ENCODE peak calls at places on chromosomes 1 and 21, in ten cellular contexts. G is MM.1S; Z is Caco-2; F is GM23338; B is K562; P is CD8-positive, alpha-beta memory T cell; R is psoas muscle; Q is spleen; S is aorta; K is testis. M is an unnamed sample.
A peak's percentile ranks its signal among the peaks of the same experiment; 100 is the strongest.

GRCh38 chr1:55639051-55639450 is 423.9 kb upstream of the USP24 start:
- DNase-seq in G (no peak), Z (peak; percentile 41), F (no peak), B (no peak), P (no peak), R (no peak), Q (no peak), S (no peak), K (no peak), M (no peak)

GRCh38 chr1:116560704-116561490 is 9.9 kb downstream of the CD58 start:
- DNase-seq in G (peak; percentile 11), Z (no peak), F (no peak), B (no peak), P (no peak), R (no peak), Q (no peak), S (no peak), K (no peak), M (no peak)

GRCh38 chr1:7299994-7300393 is 471.1 kb upstream of the VAMP3 start:
- DNase-seq in G (no peak), Z (no peak), F (no peak), B (no peak), P (no peak), R (no peak), Q (no peak), S (no peak), K (no peak), M (peak; percentile 51)

GRCh38 chr1:75954594-75954993 is 22.4 kb upstream of the ASB17 start:
- DNase-seq in G (no peak), Z (no peak), F (no peak), B (no peak), P (no peak), R (no peak), Q (no peak), S (no peak), K (no peak), M (no peak)

GRCh38 chr1:23627065-23627464 is 64.5 kb upstream of the RPL11 start:
- DNase-seq in G (peak; percentile 88), Z (no peak), F (no peak), B (no peak), P (no peak), R (no peak), Q (no peak), S (no peak), K (no peak), M (no peak)

GRCh38 chr1:53147171-53147570 is 4.7 kb upstream of the SLC1A7 start:
- DNase-seq in G (no peak), Z (no peak), F (no peak), B (no peak), P (no peak), R (no peak), Q (peak; percentile 9), S (no peak), K (no peak), M (no peak)

GRCh38 chr1:37656881-37657280 is 22.2 kb upstream of the RSPO1 start:
- DNase-seq in G (no peak), Z (no peak), F (no peak), B (no peak), P (no peak), R (no peak), Q (peak; percentile 43), S (no peak), K (no peak), M (no peak)

GRCh38 chr1:85581138-85581801 is 709 bp downstream of the CCN1 start:
- DNase-seq in G (peak; percentile 73), Z (peak; percentile 69), F (peak; percentile 68), B (peak; percentile 86), P (no peak), R (peak; percentile 80), Q (peak; percentile 85), S (peak; percentile 74), K (peak; percentile 73), M (peak; percentile 89)

GRCh38 chr21:39384674-39385298 is 35.9 kb upstream of the HMGN1 start:
- DNase-seq in G (no peak), Z (no peak), F (no peak), B (no peak), P (no peak), R (no peak), Q (no peak), S (no peak), K (no peak), M (no peak)

GRCh38 chr21:32248616-32249550 is 30.0 kb downstream of the MIS18A start:
- DNase-seq in G (no peak), Z (no peak), F (no peak), B (no peak), P (no peak), R (no peak), Q (no peak), S (no peak), K (no peak), M (no peak)

GRCh38 chr1:169999357-169999756 is 75.1 kb downstream of the KIFAP3 start:
- DNase-seq in G (no peak), Z (no peak), F (no peak), B (no peak), P (no peak), R (no peak), Q (no peak), S (peak; percentile 49), K (no peak), M (no peak)

GRCh38 chr1:85361106-85361505 is 84.7 kb upstream of the BCL10 start:
- DNase-seq in G (no peak), Z (no peak), F (no peak), B (no peak), P (no peak), R (no peak), Q (no peak), S (peak; percentile 50), K (peak; percentile 23), M (no peak)

GRCh38 chr1:86460998-86461397 is 7.7 kb upstream of the CLCA1 start:
- DNase-seq in G (no peak), Z (no peak), F (no peak), B (peak; percentile 76), P (no peak), R (no peak), Q (no peak), S (no peak), K (no peak), M (no peak)

GRCh38 chr1:14817223-14818170 is 219.0 kb downstream of the KAZN start:
- DNase-seq in G (no peak), Z (no peak), F (no peak), B (peak; percentile 29), P (no peak), R (no peak), Q (no peak), S (no peak), K (no peak), M (no peak)

GRCh38 chr1:236502972-236503639 is 20.7 kb upstream of the LGALS8 start:
- DNase-seq in G (no peak), Z (peak; percentile 93), F (peak; percentile 89), B (peak; percentile 74), P (no peak), R (peak; percentile 25), Q (peak; percentile 86), S (peak; percentile 81), K (peak; percentile 46), M (peak; percentile 42)

GRCh38 chr1:85911742-85912141 is 203.5 kb upstream of the ZNHIT6 start:
- DNase-seq in G (no peak), Z (no peak), F (peak; percentile 43), B (no peak), P (no peak), R (no peak), Q (no peak), S (no peak), K (no peak), M (peak; percentile 13)

GRCh38 chr1:12406218-12407021 is 176.6 kb downstream of the VPS13D start:
- DNase-seq in G (no peak), Z (no peak), F (peak; percentile 6), B (peak; percentile 45), P (no peak), R (no peak), Q (no peak), S (no peak), K (no peak), M (peak; percentile 90)

GRCh38 chr1:51936531-51936930 is 54.0 kb downstream of the RAB3B start:
- DNase-seq in G (no peak), Z (no peak), F (no peak), B (peak; percentile 39), P (no peak), R (no peak), Q (no peak), S (no peak), K (no peak), M (no peak)

DNA sequence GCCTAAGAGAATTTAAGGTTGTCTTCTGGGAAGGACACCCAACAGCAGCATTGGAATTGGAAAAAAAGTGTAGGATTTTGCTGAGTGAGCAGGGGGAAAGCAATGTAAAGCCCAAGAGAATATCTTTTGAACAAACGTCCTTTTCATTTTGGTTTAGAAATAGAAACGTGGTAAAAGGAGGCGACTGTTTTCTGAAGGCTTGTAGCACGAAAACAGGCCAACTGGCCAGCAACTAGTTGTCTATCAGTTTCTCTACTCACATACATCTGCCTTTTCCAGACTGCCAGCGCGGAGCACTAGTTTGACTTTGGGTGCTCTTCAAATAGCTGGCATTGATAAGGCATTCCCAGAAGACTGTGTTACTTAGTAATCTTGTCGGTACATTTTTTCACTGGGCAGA is 1.2 kb upstream of the LRRC8C start:
- DNase-seq in G (no peak), Z (no peak), F (no peak), B (no peak), P (no peak), R (no peak), Q (no peak), S (no peak), K (peak; percentile 44), M (no peak)
- H3K4me3 ChIP-seq in G (no peak overlapping the region), Z (no peak overlapping the region), F (peak overlapping the region; percentile 79), B (no peak overlapping the region), P (peak overlapping the region; percentile 70), R (peak overlapping the region; percentile 81), Q (no peak overlapping the region), S (peak overlapping the region; percentile 95), K (no peak overlapping the region), M (peak overlapping the region; percentile 65)

GRCh38 chr1:180231506-180232420 is 1.7 kb downstream of the LHX4 start:
- DNase-seq in G (peak; percentile 62), Z (no peak), F (peak; percentile 85), B (peak; percentile 47), P (no peak), R (no peak), Q (no peak), S (no peak), K (peak; percentile 55), M (peak; percentile 36)
- H3K4me1 ChIP-seq in G (no peaks in the 10 kb centered on the region), Z (peaks cover 6% of the 10 kb centered on the region), F (peaks cover 45% of the 10 kb centered on the region), B (no peaks in the 10 kb centered on the region), P (peaks cover 24% of the 10 kb centered on the region), R (peaks cover 41% of the 10 kb centered on the region), Q (peaks cover 44% of the 10 kb centered on the region), S (no peaks in the 10 kb centered on the region), K (peaks cover 19% of the 10 kb centered on the region), M (no peaks in the 10 kb centered on the region)

GRCh38 chr1:145960468-145961108 is 2.8 kb upstream of the LIX1L start:
- DNase-seq in G (no peak), Z (peak; percentile 46), F (peak; percentile 92), B (no peak), P (peak; percentile 77), R (peak; percentile 85), Q (peak; percentile 93), S (peak; percentile 89), K (peak; percentile 70), M (peak; percentile 80)
- H3K4me3 ChIP-seq in G (peak overlapping the region; percentile 56), Z (peak overlapping the region; percentile 40), F (peak overlapping the region; percentile 90), B (no peak overlapping the region), P (peak overlapping the region; percentile 93), R (peak overlapping the region; percentile 85), Q (peak overlapping the region; percentile 59), S (peak overlapping the region; percentile 88), K (peak overlapping the region; percentile 55), M (peak overlapping the region; percentile 60)

DNA sequence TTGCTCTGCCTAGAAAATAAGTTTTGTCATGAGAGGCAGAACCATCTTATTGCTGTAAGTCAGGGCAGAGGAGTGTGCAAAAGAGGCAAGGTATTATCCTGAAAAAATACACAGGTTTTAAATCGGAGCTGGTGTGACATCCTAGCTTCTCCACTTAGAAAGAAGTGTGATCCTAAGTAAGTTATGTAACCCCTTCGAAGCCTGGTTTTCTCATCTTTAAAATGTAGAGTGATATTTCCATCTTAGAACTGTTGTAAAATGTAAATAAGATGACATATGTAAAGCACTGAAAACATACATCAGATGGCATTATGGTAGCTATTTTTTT is 65.1 kb downstream of the IER5 start:
- DNase-seq in G (no peak), Z (no peak), F (no peak), B (no peak), P (no peak), R (no peak), Q (no peak), S (no peak), K (no peak), M (no peak)
- H3K4me1 ChIP-seq in G (peaks cover 52% of the 10 kb centered on the region), Z (peaks cover 3% of the 10 kb centered on the region), F (peaks cover 8% of the 10 kb centered on the region), B (peaks cover 31% of the 10 kb centered on the region), P (peaks cover 56% of the 10 kb centered on the region), R (peaks cover 44% of the 10 kb centered on the region), Q (peaks cover 14% of the 10 kb centered on the region), S (peaks cover 6% of the 10 kb centered on the region), K (peaks cover 23% of the 10 kb centered on the region), M (peaks cover 36% of the 10 kb centered on the region)